ENCODE peak calls at places on chromosome 6, in eight cellular contexts. W is heart left ventricle, P is prostate gland, L is lower leg skin, K is GM12891, V is HCT116, J is body of pancreas, R is testis. O is an unnamed sample.
A peak's percentile ranks its signal among the peaks of the same experiment; 100 is the strongest.

GRCh38 chr6:23823421-23823820 is 302.6 kb upstream of the NRSN1 start:
- DNase-seq in W (no peak), P (no peak), L (no peak), K (no peak), V (no peak), J (no peak), R (no peak), O (no peak)

GRCh38 chr6:147614501-147614900 is 106.0 kb downstream of the SAMD5 start:
- DNase-seq in W (no peak), P (no peak), L (no peak), K (no peak), V (no peak), J (no peak), R (no peak), O (no peak)

GRCh38 chr6:152136449-152136825 is 329.0 kb downstream of the ESR1 start:
- DNase-seq in W (no peak), P (no peak), L (no peak), K (no peak), V (peak; percentile 28), J (no peak), R (no peak), O (no peak)

GRCh38 chr6:157652601-157653363 is 170.3 kb upstream of the SNX9 start:
- DNase-seq in W (no peak), P (no peak), L (no peak), K (no peak), V (no peak), J (peak; percentile 45), R (no peak), O (no peak)

GRCh38 chr6:15586528-15586927 is 76.3 kb downstream of the DTNBP1 start:
- DNase-seq in W (no peak), P (no peak), L (no peak), K (no peak), V (no peak), J (no peak), R (no peak), O (no peak)

GRCh38 chr6:150534514-150534913 is 65.2 kb upstream of the PLEKHG1 start:
- DNase-seq in W (no peak), P (no peak), L (no peak), K (no peak), V (no peak), J (no peak), R (no peak), O (no peak)

GRCh38 chr6:33428219-33428890 is 8.5 kb downstream of the SYNGAP1 start:
- DNase-seq in W (peak; percentile 29), P (no peak), L (no peak), K (no peak), V (no peak), J (peak; percentile 29), R (no peak), O (no peak)

GRCh38 chr6:56364482-56365313 is 117.3 kb upstream of the COL21A1 start:
- DNase-seq in W (no peak), P (no peak), L (no peak), K (no peak), V (no peak), J (no peak), R (no peak), O (no peak)

GRCh38 chr6:83151114-83151513 is 42.0 kb downstream of the PGM3 start:
- DNase-seq in W (no peak), P (no peak), L (no peak), K (no peak), V (no peak), J (no peak), R (no peak), O (no peak)

GRCh38 chr6:16402501-16402900 is 164.1 kb downstream of the GMPR start:
- DNase-seq in W (no peak), P (no peak), L (no peak), K (no peak), V (no peak), J (no peak), R (peak; percentile 48), O (no peak)

GRCh38 chr6:27375613-27376079 is 12.9 kb upstream of the ZNF391 start:
- DNase-seq in W (no peak), P (no peak), L (no peak), K (no peak), V (no peak), J (no peak), R (no peak), O (no peak)

GRCh38 chr6:163599684-163600083 is 185.2 kb downstream of the QKI start:
- DNase-seq in W (no peak), P (no peak), L (no peak), K (no peak), V (no peak), J (no peak), R (no peak), O (no peak)

GRCh38 chr6:42257063-42257462 is 39.4 kb upstream of the MRPS10 start:
- DNase-seq in W (no peak), P (no peak), L (no peak), K (no peak), V (no peak), J (no peak), R (no peak), O (no peak)

GRCh38 chr6:66628917-66629316 is 921.9 kb upstream of the EYS start:
- DNase-seq in W (no peak), P (no peak), L (no peak), K (no peak), V (no peak), J (no peak), R (no peak), O (no peak)

GRCh38 chr6:124989136-124989983 is 27.1 kb downstream of the RNF217 start:
- DNase-seq in W (no peak), P (no peak), L (no peak), K (no peak), V (no peak), J (no peak), R (no peak), O (no peak)

GRCh38 chr6:70819715-70820114 is 137.1 kb downstream of the B3GAT2 start:
- DNase-seq in W (no peak), P (no peak), L (no peak), K (no peak), V (no peak), J (no peak), R (no peak), O (no peak)

GRCh38 chr6:69601132-69601531 is 195.7 kb downstream of the LMBRD1 start:
- DNase-seq in W (no peak), P (peak; percentile 21), L (no peak), K (no peak), V (no peak), J (no peak), R (no peak), O (no peak)

GRCh38 chr6:124882580-124883393 is 79.5 kb upstream of the RNF217 start:
- DNase-seq in W (no peak), P (no peak), L (no peak), K (no peak), V (no peak), J (no peak), R (no peak), O (no peak)

GRCh38 chr6:6386010-6386409 is 65.5 kb upstream of the F13A1 start:
- DNase-seq in W (peak; percentile 13), P (no peak), L (no peak), K (no peak), V (no peak), J (no peak), R (no peak), O (no peak)

GRCh38 chr6:137352859-137353258 is 133.7 kb upstream of the IFNGR1 start:
- DNase-seq in W (no peak), P (no peak), L (no peak), K (no peak), V (no peak), J (no peak), R (no peak), O (no peak)
- TF ChIP-seq POLR2A in W (no peak), P (no peak), L (no peak), K (no peak), V (no peak), J (no peak), R (no peak), O (no peak)

GRCh38 chr6:136593748-136594490 is 43.7 kb upstream of the MAP7 start:
- DNase-seq in W (no peak), P (no peak), L (peak; percentile 19), K (peak; percentile 48), V (peak; percentile 16), J (no peak), R (no peak), O (no peak)
- TF ChIP-seq POLR2A in W (no peak), P (no peak), L (no peak), K (peak; percentile 24), V (no peak), J (no peak), R (no peak), O (no peak)

GRCh38 chr6:35722121-35722761 is 14.6 kb upstream of the ARMC12 start:
- DNase-seq in W (no peak), P (peak; percentile 77), L (no peak), K (no peak), V (no peak), J (peak; percentile 70), R (peak; percentile 78), O (peak; percentile 84)
- TF ChIP-seq POLR2A in W (no peak), P (no peak), L (no peak), K (no peak), V (no peak), J (peak; percentile 19), R (no peak), O (no peak)

GRCh38 chr6:31530659-31531058 is 1.9 kb downstream of the MCCD1 start:
- DNase-seq in W (no peak), P (no peak), L (no peak), K (no peak), V (no peak), J (no peak), R (no peak), O (no peak)

GRCh38 chr6:31528821-31529328 is at the start of gene MCCD1:
- DNase-seq in W (no peak), P (no peak), L (no peak), K (no peak), V (no peak), J (no peak), R (no peak), O (no peak)

GRCh38 chr6:31528307-31528777 is 420 bp upstream of the MCCD1 start:
- DNase-seq in W (no peak), P (no peak), L (no peak), K (no peak), V (no peak), J (no peak), R (no peak), O (no peak)

GRCh38 chr6:31531162-31531561 is 2.4 kb downstream of the MCCD1 start:
- DNase-seq in W (no peak), P (no peak), L (no peak), K (no peak), V (no peak), J (no peak), R (no peak), O (no peak)

DNA sequence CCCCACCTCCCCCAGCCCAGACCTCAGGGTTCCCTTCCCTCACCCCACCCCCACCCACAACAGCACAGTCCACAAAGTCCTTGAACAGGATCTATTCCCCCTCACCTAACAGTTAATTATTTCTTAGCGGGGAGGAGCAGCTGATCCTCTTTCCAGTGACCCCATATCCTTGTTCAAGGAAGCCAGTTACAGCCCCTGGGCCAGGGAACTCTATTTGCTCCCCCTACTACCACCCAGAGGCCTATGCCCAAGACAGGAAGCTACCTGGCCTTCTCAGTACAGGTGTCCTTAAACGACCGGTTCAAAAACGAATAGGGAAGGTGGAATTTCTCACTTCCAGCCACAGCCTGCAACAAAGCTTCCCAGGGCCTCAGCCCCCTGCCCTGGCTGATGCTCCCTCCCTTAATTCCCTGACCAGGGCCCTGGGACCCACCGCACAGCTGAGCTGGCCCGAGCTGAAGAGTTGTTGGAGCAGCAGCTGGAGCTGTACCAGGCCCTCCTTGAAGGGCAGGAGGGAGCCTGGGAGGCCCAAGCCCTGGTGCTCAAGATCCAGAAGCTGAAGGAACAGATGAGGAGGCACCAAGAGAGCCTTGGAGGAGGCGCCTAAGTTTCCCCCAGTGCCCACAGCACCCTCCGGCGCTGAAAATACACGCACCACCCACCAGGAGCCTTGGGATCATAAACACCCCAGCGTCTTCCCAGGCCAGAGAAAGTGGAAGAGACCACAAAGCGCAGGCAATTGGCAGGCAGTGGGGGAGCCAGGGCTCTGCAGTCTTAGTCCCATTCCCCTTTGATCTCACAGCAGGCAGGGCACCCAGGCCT is 778 bp downstream of the MCCD1 start:
- DNase-seq in W (no peak), P (no peak), L (no peak), K (no peak), V (no peak), J (no peak), R (no peak), O (no peak)
- TF ChIP-seq POLR2A in W (no peak), P (no peak), L (no peak), K (peak; percentile 70), V (no peak), J (no peak), R (no peak), O (no peak)